ENCODE peak calls at places on chromosomes 5 and 9, in eight cellular contexts. One of them, this sample, is unnamed.

GRCh38 chr5:58979090-58979489 is 396.2 kb downstream of the RAB3C start:
- DNase-seq in activated effector memory CD4-positive, alpha-beta T cell treated with Interleukin-2 at 50 U/mL for 16 hours: no peak
- DNase-seq in NCI-H2081 treated with DMSO at 0.1 percent for 48 hours: no peak
- DNase-seq in HTR-8/SVneo: no peak
- DNase-seq in breast epithelium: no peak
- DNase-seq in activated T-cell treated with anti-CD3 and anti-CD28 coated beads, Interleukin-2, amount 50 U/mL, for 24 hours: no peak
- DNase-seq in RCC 7860: no peak
- DNase-seq in NCI-H2171 treated with DMSO at 0.1 percent for 48 hours: no peak
- DNase-seq in this sample: no peak

GRCh38 chr5:14153932-14154646 is 10.9 kb downstream of the TRIO start:
- DNase-seq in activated effector memory CD4-positive, alpha-beta T cell treated with Interleukin-2 at 50 U/mL for 16 hours: no peak
- DNase-seq in NCI-H2081 treated with DMSO at 0.1 percent for 48 hours: no peak
- DNase-seq in HTR-8/SVneo: peak
- DNase-seq in breast epithelium: peak
- DNase-seq in activated T-cell treated with anti-CD3 and anti-CD28 coated beads, Interleukin-2, amount 50 U/mL, for 24 hours: no peak
- DNase-seq in RCC 7860: peak
- DNase-seq in NCI-H2171 treated with DMSO at 0.1 percent for 48 hours: no peak
- DNase-seq in this sample: no peak

GRCh38 chr5:168947212-168947868 is 353.6 kb downstream of the SLIT3 start:
- DNase-seq in activated effector memory CD4-positive, alpha-beta T cell treated with Interleukin-2 at 50 U/mL for 16 hours: no peak
- DNase-seq in NCI-H2081 treated with DMSO at 0.1 percent for 48 hours: no peak
- DNase-seq in HTR-8/SVneo: peak
- DNase-seq in breast epithelium: no peak
- DNase-seq in activated T-cell treated with anti-CD3 and anti-CD28 coated beads, Interleukin-2, amount 50 U/mL, for 24 hours: peak
- DNase-seq in RCC 7860: peak
- DNase-seq in NCI-H2171 treated with DMSO at 0.1 percent for 48 hours: peak
- DNase-seq in this sample: no peak

GRCh38 chr9:120413121-120414048 is 166.6 kb downstream of the CDK5RAP2 start:
- DNase-seq in activated effector memory CD4-positive, alpha-beta T cell treated with Interleukin-2 at 50 U/mL for 16 hours: no peak
- DNase-seq in NCI-H2081 treated with DMSO at 0.1 percent for 48 hours: peak
- DNase-seq in HTR-8/SVneo: no peak
- DNase-seq in breast epithelium: no peak
- DNase-seq in activated T-cell treated with anti-CD3 and anti-CD28 coated beads, Interleukin-2, amount 50 U/mL, for 24 hours: no peak
- DNase-seq in RCC 7860: no peak
- DNase-seq in NCI-H2171 treated with DMSO at 0.1 percent for 48 hours: no peak
- DNase-seq in this sample: no peak

GRCh38 chr9:134811079-134811672 is 69.4 kb upstream of the FCN2 start:
- DNase-seq in activated effector memory CD4-positive, alpha-beta T cell treated with Interleukin-2 at 50 U/mL for 16 hours: no peak
- DNase-seq in NCI-H2081 treated with DMSO at 0.1 percent for 48 hours: no peak
- DNase-seq in HTR-8/SVneo: no peak
- DNase-seq in breast epithelium: no peak
- DNase-seq in activated T-cell treated with anti-CD3 and anti-CD28 coated beads, Interleukin-2, amount 50 U/mL, for 24 hours: no peak
- DNase-seq in RCC 7860: no peak
- DNase-seq in NCI-H2171 treated with DMSO at 0.1 percent for 48 hours: no peak
- DNase-seq in this sample: no peak

GRCh38 chr9:133515615-133516255 is 9.0 kb downstream of the MYMK start:
- DNase-seq in activated effector memory CD4-positive, alpha-beta T cell treated with Interleukin-2 at 50 U/mL for 16 hours: no peak
- DNase-seq in NCI-H2081 treated with DMSO at 0.1 percent for 48 hours: no peak
- DNase-seq in HTR-8/SVneo: no peak
- DNase-seq in breast epithelium: no peak
- DNase-seq in activated T-cell treated with anti-CD3 and anti-CD28 coated beads, Interleukin-2, amount 50 U/mL, for 24 hours: no peak
- DNase-seq in RCC 7860: no peak
- DNase-seq in NCI-H2171 treated with DMSO at 0.1 percent for 48 hours: no peak
- DNase-seq in this sample: no peak

GRCh38 chr9:119071636-119072035 is 297.6 kb downstream of the BRINP1 start:
- DNase-seq in activated effector memory CD4-positive, alpha-beta T cell treated with Interleukin-2 at 50 U/mL for 16 hours: no peak
- DNase-seq in NCI-H2081 treated with DMSO at 0.1 percent for 48 hours: no peak
- DNase-seq in HTR-8/SVneo: no peak
- DNase-seq in breast epithelium: no peak
- DNase-seq in activated T-cell treated with anti-CD3 and anti-CD28 coated beads, Interleukin-2, amount 50 U/mL, for 24 hours: no peak
- DNase-seq in RCC 7860: no peak
- DNase-seq in NCI-H2171 treated with DMSO at 0.1 percent for 48 hours: no peak
- DNase-seq in this sample: no peak

GRCh38 chr5:1515311-1515920 is 8.3 kb downstream of the LPCAT1 start:
- DNase-seq in activated effector memory CD4-positive, alpha-beta T cell treated with Interleukin-2 at 50 U/mL for 16 hours: no peak
- DNase-seq in NCI-H2081 treated with DMSO at 0.1 percent for 48 hours: no peak
- DNase-seq in HTR-8/SVneo: no peak
- DNase-seq in breast epithelium: peak
- DNase-seq in activated T-cell treated with anti-CD3 and anti-CD28 coated beads, Interleukin-2, amount 50 U/mL, for 24 hours: no peak
- DNase-seq in RCC 7860: no peak
- DNase-seq in NCI-H2171 treated with DMSO at 0.1 percent for 48 hours: no peak
- DNase-seq in this sample: no peak

GRCh38 chr9:96620155-96620514 is 492 bp upstream of the CDC14B start:
- DNase-seq in activated effector memory CD4-positive, alpha-beta T cell treated with Interleukin-2 at 50 U/mL for 16 hours: no peak
- DNase-seq in NCI-H2081 treated with DMSO at 0.1 percent for 48 hours: no peak
- DNase-seq in HTR-8/SVneo: no peak
- DNase-seq in breast epithelium: no peak
- DNase-seq in activated T-cell treated with anti-CD3 and anti-CD28 coated beads, Interleukin-2, amount 50 U/mL, for 24 hours: no peak
- DNase-seq in RCC 7860: no peak
- DNase-seq in NCI-H2171 treated with DMSO at 0.1 percent for 48 hours: no peak
- DNase-seq in this sample: no peak

GRCh38 chr5:142883438-142883837 is 113.3 kb downstream of the ARHGAP26 start:
- DNase-seq in activated effector memory CD4-positive, alpha-beta T cell treated with Interleukin-2 at 50 U/mL for 16 hours: no peak
- DNase-seq in NCI-H2081 treated with DMSO at 0.1 percent for 48 hours: no peak
- DNase-seq in HTR-8/SVneo: no peak
- DNase-seq in breast epithelium: no peak
- DNase-seq in activated T-cell treated with anti-CD3 and anti-CD28 coated beads, Interleukin-2, amount 50 U/mL, for 24 hours: no peak
- DNase-seq in RCC 7860: no peak
- DNase-seq in NCI-H2171 treated with DMSO at 0.1 percent for 48 hours: no peak
- DNase-seq in this sample: no peak

This sample was measured in NCI-H187 treated with DMSO at 0.1 percent for 48 hours.